ENCODE peak calls at places on chromosomes 16 and 17, in five cellular contexts. K is neuronal stem cell, I is mesenchymal stem cell, J is H1, X is IMR-90. G is an unnamed sample. For H3K36me3, the result is how much of the 10 kb centered on the place peaks cover.

GRCh38 chr16:21574372-21574771 is 25.0 kb upstream of the METTL9 start:
- DNase-seq in K (no peak), I (no peak), J (no peak), X (no peak), G (no peak)

GRCh38 chr17:33487187-33487586 is 194.1 kb upstream of the ASIC2 start:
- DNase-seq in K (no peak), I (no peak), J (no peak), X (no peak), G (no peak)

GRCh38 chr16:13313351-13313750 is 412.0 kb downstream of the SHISA9 start:
- DNase-seq in K (no peak), I (no peak), J (no peak), X (no peak), G (no peak)

GRCh38 chr16:67246945-67247697 is at the start of gene FHOD1:
- DNase-seq in K (peak), I (peak), J (peak), X (peak), G (peak)

GRCh38 chr17:79515646-79516604 is 94.9 kb downstream of the RBFOX3 start:
- DNase-seq in K (no peak), I (no peak), J (no peak), X (peak), G (no peak)

GRCh38 chr17:64038331-64039105 is 18.1 kb upstream of the ICAM2 start:
- DNase-seq in K (no peak), I (no peak), J (no peak), X (no peak), G (no peak)

GRCh38 chr17:22310717-22311686 is 618.7 kb downstream of the KCNJ18 start:
- DNase-seq in K (no peak), I (no peak), J (no peak), X (no peak), G (peak)

GRCh38 chr17:39270923-39271322 is 45.2 kb upstream of the STAC2 start:
- DNase-seq in K (no peak), I (peak), J (no peak), X (peak), G (peak)

GRCh38 chr17:45136846-45137560 is 1.5 kb downstream of the ACBD4 start:
- DNase-seq in K (no peak), I (no peak), J (no peak), X (no peak), G (no peak)

GRCh38 chr16:7745321-7745720 is 412.7 kb downstream of the RBFOX1 start:
- DNase-seq in K (no peak), I (no peak), J (no peak), X (no peak), G (no peak)

GRCh38 chr17:78897639-78897996 is 5.4 kb downstream of the CEP295NL start:
- DNase-seq in K (no peak), I (no peak), J (no peak), X (no peak), G (no peak)

GRCh38 chr17:55334285-55334684 is 69.5 kb downstream of the HLF start:
- DNase-seq in K (no peak), I (no peak), J (no peak), X (no peak), G (no peak)

GRCh38 chr16:87723224-87723619 is 42.6 kb downstream of the KLHDC4 start:
- DNase-seq in K (no peak), I (peak), J (no peak), X (peak), G (no peak)

GRCh38 chr17:47757416-47757815 is 24.4 kb downstream of the TBX21 start:
- DNase-seq in K (no peak), I (no peak), J (no peak), X (no peak), G (no peak)

GRCh38 chr16:87465306-87465705 is 27.5 kb downstream of the ZCCHC14 start:
- DNase-seq in K (no peak), I (peak), J (no peak), X (peak), G (no peak)

GRCh38 chr17:77601054-77601979 is 357.2 kb upstream of the TNRC6C start:
- DNase-seq in K (no peak), I (no peak), J (no peak), X (no peak), G (no peak)

GRCh38 chr16:25707982-25708583 is 16.3 kb downstream of the HS3ST4 start:
- DNase-seq in K (no peak), I (no peak), J (peak), X (no peak), G (peak)

DNA sequence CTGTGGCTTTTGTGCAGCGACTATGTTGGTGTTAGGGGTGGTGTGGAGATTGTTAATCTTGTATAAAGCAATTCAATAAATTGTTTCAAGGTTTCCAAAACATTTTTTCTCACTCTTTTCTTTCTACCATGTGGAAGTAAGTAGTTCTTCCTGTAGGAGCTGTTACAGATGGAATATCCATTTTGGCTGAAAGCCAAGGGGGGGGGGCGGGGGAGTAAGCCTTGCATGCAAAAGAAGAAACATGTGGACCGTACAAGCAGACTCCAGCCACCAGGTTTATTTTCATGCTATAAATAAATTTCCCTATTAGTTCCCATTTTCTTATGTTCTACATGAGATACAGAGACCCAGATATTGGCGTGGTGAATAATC is 35.0 kb downstream of the UBN1 start:
- DNase-seq in K (no peak), I (peak), J (no peak), X (peak), G (no peak)
- H3K36me3 ChIP-seq in K (half or more), I (half or more), J (half or more), X (half or more), G (under half)

GRCh38 chr16:31407406-31407805 is 14.3 kb downstream of the ITGAD start:
- DNase-seq in K (no peak), I (no peak), J (no peak), X (no peak), G (no peak)
- H2BK15ac ChIP-seq in K (no peak), I (no peak), J (no peak), X (no peak), G (no peak)

DNA sequence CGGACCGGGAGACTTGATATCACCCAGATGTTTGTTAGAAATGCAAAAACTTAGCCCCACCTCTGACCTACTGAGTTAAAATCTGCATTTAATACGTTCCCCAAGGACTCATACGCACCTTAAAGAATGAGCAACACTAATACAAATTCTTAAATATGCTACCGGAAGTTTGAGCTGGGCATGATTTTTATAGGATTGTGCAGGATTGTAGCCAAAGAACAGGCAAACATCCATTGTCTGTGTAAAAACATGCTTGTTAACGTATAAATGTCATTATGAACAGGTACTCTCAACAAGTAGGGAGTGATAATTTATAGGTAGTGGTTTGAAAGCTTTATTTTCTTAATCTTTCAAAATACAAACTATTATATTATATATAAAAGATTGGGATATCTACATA is 22.3 kb upstream of the COX10 start:
- DNase-seq in K (no peak), I (no peak), J (no peak), X (no peak), G (no peak)
- H2BK5ac ChIP-seq in K (no peak), I (no peak), J (no peak), X (no peak), G (no peak)

DNA sequence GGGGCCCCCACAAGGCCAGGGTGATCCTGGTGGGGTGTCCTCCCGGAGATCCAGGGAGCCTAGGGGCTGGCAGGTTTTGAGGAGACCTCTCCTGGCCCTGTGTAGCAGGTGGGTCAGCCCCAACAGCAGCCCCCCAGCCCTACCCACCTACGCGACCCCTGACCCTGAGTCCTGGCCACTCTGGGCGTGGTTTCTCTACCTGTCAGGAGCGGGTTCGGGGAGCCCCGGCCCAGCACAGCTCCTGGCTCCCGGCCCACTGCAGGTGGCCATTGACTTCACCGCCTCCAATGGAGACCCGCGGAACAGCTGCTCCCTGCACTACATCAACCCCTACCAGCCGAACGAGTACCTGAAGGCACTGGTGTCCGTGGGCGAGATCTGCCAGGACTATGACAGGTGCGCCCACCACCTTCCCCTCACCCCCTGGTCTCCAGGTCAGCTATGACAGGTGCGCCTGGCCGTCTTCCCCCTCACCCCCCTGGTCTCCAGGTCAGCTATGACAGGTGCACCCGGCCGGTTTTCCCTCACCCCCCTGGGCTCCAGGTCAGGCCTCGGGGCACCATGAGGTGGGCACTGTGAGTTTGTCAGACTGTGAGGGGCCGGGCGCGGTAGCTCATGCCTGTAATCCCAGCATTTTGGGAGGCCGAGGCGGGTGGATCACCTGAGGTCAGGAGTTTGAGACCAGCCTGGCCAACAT is 13.0 kb downstream of the CPNE7 start:
- DNase-seq in K (no peak), I (no peak), J (no peak), X (no peak), G (no peak)
- H3K36me3 ChIP-seq in K (under half), I (under half), J (under half), X (under half), G (under half)

GRCh38 chr16:70432800-70433455 is 6.0 kb downstream of the ST3GAL2 start:
- DNase-seq in K (no peak), I (peak), J (no peak), X (no peak), G (no peak)

GRCh38 chr16:70428178-70428998 is 10.5 kb downstream of the ST3GAL2 start:
- DNase-seq in K (no peak), I (peak), J (peak), X (peak), G (peak)

GRCh38 chr16:70432304-70432799 is 6.5 kb downstream of the ST3GAL2 start:
- DNase-seq in K (no peak), I (peak), J (no peak), X (no peak), G (no peak)

GRCh38 chr16:70429888-70430666 is 8.8 kb downstream of the ST3GAL2 start:
- DNase-seq in K (no peak), I (no peak), J (no peak), X (no peak), G (no peak)

DNA sequence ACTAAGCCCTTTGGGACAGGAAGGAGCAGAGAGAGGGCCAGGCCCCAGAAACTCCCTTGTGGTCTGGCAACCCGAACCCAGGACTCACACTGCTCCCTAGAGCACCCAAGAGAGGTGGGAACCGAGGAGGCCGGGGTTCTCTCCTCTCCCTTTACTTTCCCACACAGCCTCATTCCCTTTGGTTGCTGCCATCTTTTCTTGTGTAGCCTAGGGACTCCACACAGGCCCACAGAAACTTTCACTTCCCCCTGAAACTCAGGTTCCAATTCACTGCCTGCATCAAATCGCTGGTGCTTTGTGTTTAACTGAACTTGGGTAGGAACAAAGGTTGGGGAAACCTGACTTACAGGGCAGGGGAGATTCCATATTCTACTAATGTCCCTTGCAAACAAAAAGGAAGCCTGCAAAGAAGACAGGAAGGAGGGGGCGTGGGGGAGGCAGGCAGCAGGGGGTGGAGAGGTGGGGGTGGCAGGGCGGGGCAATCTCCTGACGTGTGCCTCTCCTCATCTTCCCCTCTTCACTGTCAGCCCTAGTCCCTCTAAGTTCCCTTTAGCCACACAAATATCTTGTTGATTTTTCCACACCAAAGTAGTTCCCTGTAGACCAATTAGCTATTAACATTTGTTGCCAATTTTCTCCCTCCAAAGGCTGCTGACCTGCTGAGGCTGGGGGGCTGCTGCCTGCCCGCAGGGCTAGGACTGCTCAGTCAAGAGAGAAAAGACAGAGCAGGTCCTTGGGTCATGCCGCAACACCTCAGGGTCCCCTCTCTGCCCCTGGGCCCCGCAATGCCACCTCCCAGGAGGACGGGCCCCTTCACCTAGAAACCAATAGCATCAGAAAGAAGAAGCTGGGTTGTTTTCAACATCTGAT is 8.0 kb downstream of the ST3GAL2 start:
- DNase-seq in K (no peak), I (peak), J (no peak), X (peak), G (peak)
- H2BK15ac ChIP-seq in K (no peak), I (peak), J (peak), X (peak), G (peak)

DNA sequence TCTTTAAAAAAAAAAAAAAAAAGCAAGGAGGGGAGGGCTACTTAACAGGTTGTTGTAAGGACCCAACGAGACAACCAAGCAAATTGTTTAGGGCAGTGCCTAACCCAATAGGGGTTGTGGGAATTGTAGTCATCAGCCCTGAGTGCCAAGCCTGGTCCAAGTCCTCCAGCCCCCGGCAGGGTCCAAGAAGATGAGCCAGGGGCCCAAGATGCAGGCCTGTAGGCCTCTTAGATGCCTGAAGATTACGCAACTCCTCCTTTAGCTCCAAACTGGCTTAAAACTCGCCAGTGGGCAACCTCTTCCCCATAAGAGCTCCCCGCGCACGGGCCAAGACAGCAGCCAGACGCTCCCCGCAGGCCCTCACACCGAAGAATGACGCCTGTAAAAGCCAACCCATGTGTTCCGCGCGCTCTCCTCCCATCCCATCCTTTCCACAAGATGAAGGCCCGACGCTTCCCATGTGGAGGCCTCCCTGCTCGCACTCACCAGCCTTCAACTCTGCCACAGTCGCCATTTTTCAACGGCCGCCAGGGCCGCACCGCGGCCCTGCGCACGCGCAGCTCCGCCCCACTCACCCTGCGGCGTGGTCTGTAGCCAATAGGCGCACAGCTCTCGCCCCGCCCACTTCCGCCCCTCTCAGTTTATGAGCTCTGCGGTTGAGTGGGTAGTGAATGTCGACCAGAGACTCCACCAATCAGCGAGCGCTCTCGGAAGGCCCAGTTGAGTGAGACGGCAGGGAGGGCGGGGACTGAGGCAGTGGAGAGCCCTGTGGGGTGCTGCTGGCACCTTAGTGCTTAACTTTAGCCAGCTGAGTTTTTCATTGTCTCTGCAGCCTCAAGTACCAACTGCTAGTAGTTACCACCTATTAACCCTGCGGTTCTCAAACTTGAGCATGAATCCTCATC is at the start of gene CEP20:
- DNase-seq in K (peak), I (peak), J (peak), X (peak), G (peak)
- H2BK5ac ChIP-seq in K (peak), I (peak), J (peak), X (peak), G (peak)

GRCh38 chr17:67111327-67111726 is 67.0 kb downstream of the CACNG1 start:
- DNase-seq in K (no peak), I (no peak), J (no peak), X (no peak), G (peak)

GRCh38 chr17:67110619-67111018 is 66.3 kb downstream of the CACNG1 start:
- DNase-seq in K (no peak), I (peak), J (no peak), X (no peak), G (no peak)

GRCh38 chr17:67107811-67108210 is 63.5 kb downstream of the CACNG1 start:
- DNase-seq in K (no peak), I (no peak), J (no peak), X (no peak), G (no peak)

GRCh38 chr17:67108411-67108810 is 64.1 kb downstream of the CACNG1 start:
- DNase-seq in K (no peak), I (no peak), J (no peak), X (no peak), G (no peak)

DNA sequence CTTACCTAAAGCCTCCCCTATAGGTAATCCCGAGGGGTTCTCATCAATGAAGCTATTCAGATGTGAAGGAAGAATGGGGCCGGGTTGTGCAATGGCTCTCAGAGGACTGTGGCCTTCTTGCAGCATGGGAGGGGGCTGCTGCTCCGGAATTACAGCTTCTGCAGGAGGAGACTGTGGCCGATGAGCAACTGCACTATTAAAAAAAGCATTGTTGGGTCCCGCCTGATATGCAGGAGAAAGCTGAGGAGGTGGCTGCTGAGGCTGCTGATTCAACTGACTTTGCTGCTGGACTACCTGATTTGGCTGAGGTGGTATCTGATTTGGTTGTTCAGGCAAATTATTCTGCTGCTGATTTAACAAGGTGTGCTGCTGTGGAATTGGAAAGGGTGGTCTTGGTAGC is 64.8 kb downstream of the CACNG1 start:
- DNase-seq in K (no peak), I (no peak), J (no peak), X (no peak), G (no peak)
- H3K36me3 ChIP-seq in K (half or more), I (half or more), J (under half), X (under half), G (under half)

GRCh38 chr16:49785970-49786369 is 69.9 kb downstream of the ZNF423 start:
- DNase-seq in K (no peak), I (no peak), J (no peak), X (no peak), G (no peak)
- H2BK15ac ChIP-seq in K (no peak), I (no peak), J (no peak), X (no peak), G (no peak)

DNA sequence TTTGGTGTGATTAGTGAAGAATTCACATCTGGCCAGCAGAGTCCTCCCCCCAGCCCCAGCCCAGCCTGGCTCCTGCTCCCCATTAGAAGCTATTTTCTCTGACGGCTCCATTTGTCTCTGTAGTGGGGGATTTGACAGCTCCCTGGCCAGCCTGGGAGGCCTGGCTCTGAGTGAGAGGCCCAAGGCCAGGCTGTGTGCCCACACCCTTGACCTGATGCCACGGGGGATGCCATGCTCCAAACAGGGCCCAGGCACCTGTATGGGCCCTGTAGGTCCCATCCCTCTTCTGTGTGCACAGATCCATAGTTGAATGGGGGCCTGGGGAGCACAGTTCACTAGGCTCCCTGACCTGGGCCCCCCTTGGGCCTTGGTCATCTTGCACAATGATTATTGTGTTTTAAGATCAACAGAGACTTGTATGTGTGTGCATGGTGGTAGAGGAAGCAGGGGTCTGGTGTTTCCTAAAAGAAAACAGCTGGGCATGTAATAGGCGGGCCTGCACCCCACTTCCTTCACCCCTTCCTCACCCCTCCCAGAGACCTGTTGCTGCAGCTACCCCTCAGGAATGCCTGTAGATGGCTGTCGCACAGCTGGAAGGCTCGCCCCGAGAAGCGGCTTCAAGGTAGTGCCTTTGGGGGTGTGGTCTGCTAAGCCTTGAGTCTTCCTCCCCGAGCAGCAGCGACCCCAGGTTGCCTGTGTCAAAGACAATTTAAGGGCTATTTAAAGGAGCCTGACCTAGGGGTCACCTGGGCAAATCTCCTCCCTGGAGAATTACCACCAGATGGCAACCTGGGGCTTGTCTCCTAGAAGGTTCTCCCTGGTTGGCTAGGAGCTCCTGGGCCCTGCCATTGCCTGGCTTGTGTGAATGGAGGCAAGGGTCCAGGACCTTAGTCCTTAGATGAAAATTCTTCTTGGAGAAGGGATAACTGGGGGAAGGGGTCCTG is 51.0 kb upstream of the TAC4 start:
- DNase-seq in K (no peak), I (no peak), J (no peak), X (no peak), G (peak)
- H2BK5ac ChIP-seq in K (no peak), I (no peak), J (no peak), X (no peak), G (no peak)